ENCODE peak calls at places on chromosomes 12 and 14, in eight cellular contexts. W, K, P, T, A, S, H and L are unnamed samples. For H3K36me3, the result is how much of the 10 kb centered on the place peaks cover.

GRCh38 chr12:56188116-56188785 is 1.0 kb downstream of the SMARCC2 start:
- DNase-seq in W (no peak), K (no peak), P (no peak), T (no peak), A (no peak), S (no peak), H (no peak), L (no peak)

GRCh38 chr14:28707814-28708213 is 58.8 kb upstream of the FOXG1 start:
- DNase-seq in W (no peak), K (no peak), P (no peak), T (no peak), A (no peak), S (no peak), H (no peak), L (no peak)

GRCh38 chr14:101815994-101816393 is 54.5 kb downstream of the PPP2R5C start:
- DNase-seq in W (no peak), K (no peak), P (no peak), T (no peak), A (no peak), S (no peak), H (no peak), L (no peak)

GRCh38 chr12:659090-659683 is 4.1 kb downstream of the NINJ2 start:
- DNase-seq in W (no peak), K (no peak), P (no peak), T (no peak), A (no peak), S (no peak), H (no peak), L (no peak)

GRCh38 chr14:102187583-102188001 is 47.9 kb downstream of the WDR20 start:
- DNase-seq in W (no peak), K (no peak), P (no peak), T (no peak), A (peak), S (no peak), H (no peak), L (no peak)

GRCh38 chr12:58302487-58303011 is 361.2 kb downstream of the ATP23 start:
- DNase-seq in W (no peak), K (no peak), P (no peak), T (peak), A (peak), S (no peak), H (peak), L (no peak)

GRCh38 chr14:64465856-64466554 is 706 bp downstream of the AKAP5 start:
- DNase-seq in W (peak), K (peak), P (no peak), T (no peak), A (no peak), S (no peak), H (no peak), L (no peak)

GRCh38 chr14:64971890-64972785 is at the start of gene RAB15:
- DNase-seq in W (peak), K (no peak), P (peak), T (peak), A (no peak), S (peak), H (peak), L (peak)

GRCh38 chr12:58388261-58388660 is 446.9 kb downstream of the ATP23 start:
- DNase-seq in W (no peak), K (no peak), P (no peak), T (no peak), A (no peak), S (no peak), H (no peak), L (no peak)

GRCh38 chr14:20438664-20439063 is 2.7 kb upstream of the KLHL33 start:
- DNase-seq in W (no peak), K (no peak), P (no peak), T (no peak), A (no peak), S (no peak), H (no peak), L (no peak)

GRCh38 chr14:23573384-23573783 is 5.2 kb downstream of the JPH4 start:
- DNase-seq in W (no peak), K (no peak), P (peak), T (no peak), A (no peak), S (peak), H (no peak), L (no peak)

GRCh38 chr12:50686406-50686805 is 77.5 kb upstream of the ATF1 start:
- DNase-seq in W (no peak), K (no peak), P (no peak), T (no peak), A (no peak), S (peak), H (no peak), L (no peak)

GRCh38 chr14:81162941-81163340 is 57.8 kb downstream of the GTF2A1 start:
- DNase-seq in W (no peak), K (no peak), P (no peak), T (no peak), A (no peak), S (no peak), H (no peak), L (no peak)

GRCh38 chr12:124087251-124088141 is 114.5 kb downstream of the ZNF664 start:
- DNase-seq in W (no peak), K (no peak), P (no peak), T (no peak), A (no peak), S (no peak), H (no peak), L (no peak)

GRCh38 chr14:39025810-39026627 is 77.0 kb downstream of the SEC23A start:
- DNase-seq in W (no peak), K (no peak), P (no peak), T (no peak), A (no peak), S (no peak), H (no peak), L (no peak)

GRCh38 chr12:26295001-26295400 is 99.6 kb downstream of the SSPN start:
- DNase-seq in W (no peak), K (no peak), P (no peak), T (no peak), A (no peak), S (no peak), H (no peak), L (no peak)

GRCh38 chr12:109191621-109192250 is 75.3 kb downstream of the ACACB start:
- DNase-seq in W (no peak), K (no peak), P (no peak), T (no peak), A (no peak), S (no peak), H (no peak), L (no peak)

GRCh38 chr14:83172363-83172762 is 1638.7 kb upstream of the SEL1L start:
- DNase-seq in W (no peak), K (no peak), P (no peak), T (no peak), A (no peak), S (no peak), H (no peak), L (no peak)

GRCh38 chr14:103121846-103122577 is 1.2 kb upstream of the TNFAIP2 start:
- DNase-seq in W (peak), K (peak), P (peak), T (peak), A (peak), S (peak), H (peak), L (peak)

GRCh38 chr12:991350-992278 is 591 bp downstream of the ERC1 start:
- DNase-seq in W (no peak), K (peak), P (peak), T (peak), A (no peak), S (no peak), H (no peak), L (no peak)

GRCh38 chr12:128644664-128645296 is 179.0 kb downstream of the SLC15A4 start:
- DNase-seq in W (no peak), K (peak), P (no peak), T (peak), A (peak), S (peak), H (peak), L (peak)

GRCh38 chr14:84095796-84096195 is 1434.1 kb upstream of the FLRT2 start:
- DNase-seq in W (no peak), K (no peak), P (no peak), T (no peak), A (no peak), S (no peak), H (no peak), L (no peak)

GRCh38 chr14:99026471-99026870 is 245.5 kb downstream of the BCL11B start:
- DNase-seq in W (no peak), K (no peak), P (no peak), T (no peak), A (no peak), S (no peak), H (no peak), L (no peak)

GRCh38 chr14:65277027-65277426 is 135.5 kb upstream of the FUT8 start:
- DNase-seq in W (no peak), K (no peak), P (no peak), T (no peak), A (no peak), S (no peak), H (no peak), L (no peak)

GRCh38 chr14:22303589-22304195 is 285.3 kb downstream of the DAD1 start:
- DNase-seq in W (no peak), K (no peak), P (no peak), T (no peak), A (no peak), S (no peak), H (no peak), L (no peak)

GRCh38 chr14:68864301-68864810 is 71.5 kb upstream of the ZFP36L1 start:
- DNase-seq in W (no peak), K (no peak), P (no peak), T (no peak), A (no peak), S (no peak), H (no peak), L (no peak)

GRCh38 chr12:70045036-70045435 is 198.2 kb upstream of the CNOT2 start:
- DNase-seq in W (peak), K (no peak), P (no peak), T (no peak), A (no peak), S (no peak), H (no peak), L (no peak)

GRCh38 chr14:99185436-99186068 is 86.4 kb downstream of the BCL11B start:
- DNase-seq in W (no peak), K (no peak), P (no peak), T (no peak), A (no peak), S (no peak), H (no peak), L (no peak)

GRCh38 chr12:93186131-93186530 is 191.6 kb upstream of the NUDT4 start:
- DNase-seq in W (no peak), K (no peak), P (no peak), T (no peak), A (no peak), S (no peak), H (no peak), L (no peak)

GRCh38 chr14:88002421-88002820 is 2.5 kb upstream of the GPR65 start:
- DNase-seq in W (no peak), K (no peak), P (no peak), T (no peak), A (no peak), S (no peak), H (no peak), L (no peak)

GRCh38 chr14:57930241-57930975 is 64.5 kb upstream of the SLC35F4 start:
- DNase-seq in W (no peak), K (no peak), P (no peak), T (no peak), A (no peak), S (no peak), H (no peak), L (no peak)

GRCh38 chr14:33219957-33220356 is 281.3 kb downstream of the NPAS3 start:
- DNase-seq in W (no peak), K (no peak), P (no peak), T (no peak), A (no peak), S (no peak), H (no peak), L (no peak)

GRCh38 chr12:57611116-57611809 is at the start of gene ARHGEF25:
- DNase-seq in W (peak), K (peak), P (no peak), T (peak), A (peak), S (peak), H (peak), L (no peak)

GRCh38 chr14:31000629-31001338 is 24.7 kb upstream of the AP4S1 start:
- DNase-seq in W (no peak), K (no peak), P (no peak), T (no peak), A (no peak), S (no peak), H (no peak), L (no peak)

GRCh38 chr12:51322452-51322851 is 1.5 kb downstream of the BIN2 start:
- DNase-seq in W (no peak), K (no peak), P (no peak), T (no peak), A (no peak), S (no peak), H (no peak), L (no peak)

GRCh38 chr14:73468808-73469386 is 10.6 kb upstream of the NUMB start:
- DNase-seq in W (no peak), K (no peak), P (no peak), T (no peak), A (no peak), S (no peak), H (no peak), L (no peak)
- TF ChIP-seq CTCF in W (no peak), K (no peak), P (no peak), T (no peak), A (no peak), S (no peak), H (no peak), L (no peak)

DNA sequence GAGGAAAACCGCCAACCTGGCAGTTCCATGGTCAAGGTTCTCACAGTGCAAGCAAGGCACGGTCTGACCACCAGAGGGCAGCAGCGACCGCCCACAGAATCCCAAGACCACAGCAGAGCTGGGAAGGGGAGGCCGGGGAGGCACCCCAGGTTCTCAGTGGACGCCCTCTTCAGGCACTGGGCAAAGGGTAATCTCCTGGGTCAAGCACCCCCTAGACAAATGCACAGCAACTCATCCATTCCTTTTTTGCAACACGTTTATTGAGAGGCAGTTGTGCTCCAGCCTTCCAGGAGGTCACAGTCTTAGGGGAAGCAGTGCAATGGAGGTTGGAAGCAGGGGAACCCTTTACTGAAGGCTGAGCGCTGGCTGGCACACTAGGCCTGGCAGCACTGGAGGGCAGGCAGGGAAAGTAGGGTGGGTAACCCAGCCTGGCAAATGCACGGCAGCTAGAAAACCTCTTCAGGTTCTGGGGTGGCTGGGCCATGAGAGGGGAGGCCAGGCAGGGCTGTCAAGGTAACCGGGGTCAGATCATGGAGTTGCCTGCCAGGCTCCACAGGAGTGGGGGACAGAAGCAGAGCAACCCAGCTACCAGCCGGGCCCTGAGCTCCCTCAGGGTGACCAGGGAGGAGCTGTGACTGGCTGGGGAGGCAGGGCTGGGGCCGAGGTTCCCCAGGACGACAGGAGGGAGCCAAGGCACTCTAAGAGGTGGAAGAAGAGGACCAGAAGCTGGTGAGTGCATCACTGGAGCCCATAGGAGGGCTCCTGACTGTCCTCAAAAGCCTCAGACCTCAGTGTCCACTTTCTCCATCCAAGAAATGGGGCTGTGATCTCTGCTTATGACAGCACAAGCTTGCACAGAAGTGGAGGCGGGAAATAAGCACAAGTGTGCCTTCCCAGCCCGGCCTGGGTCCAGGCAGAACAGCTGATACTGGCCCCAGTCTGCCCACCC is 1.8 kb upstream of the RHOF start:
- DNase-seq in W (peak), K (peak), P (peak), T (peak), A (peak), S (peak), H (peak), L (peak)
- TF ChIP-seq POLR2A in W (no peak), K (no peak), P (no peak), T (no peak), A (no peak), S (no peak), H (no peak), L (peak)

DNA sequence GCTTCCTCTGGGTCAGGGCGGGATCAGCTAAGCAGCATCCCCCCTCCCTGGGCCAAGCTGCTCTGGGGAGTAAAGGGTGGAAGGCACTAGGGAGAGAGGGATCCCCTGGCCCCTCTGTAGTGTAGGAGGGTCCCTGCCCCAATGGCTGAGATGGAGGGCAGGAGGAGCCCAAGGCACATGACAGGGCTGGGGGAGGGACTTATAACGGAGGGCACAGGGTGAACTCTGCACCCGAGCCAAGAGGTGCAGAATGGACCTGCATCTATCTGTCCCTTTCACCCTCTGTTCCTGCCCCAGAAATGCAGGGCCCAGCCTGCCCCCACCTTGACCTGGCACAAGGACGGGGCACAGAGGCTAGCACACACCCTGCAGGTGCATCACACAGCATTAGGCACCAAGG is 3.8 kb upstream of the ITGB7 start:
- DNase-seq in W (no peak), K (no peak), P (no peak), T (no peak), A (no peak), S (no peak), H (no peak), L (no peak)
- H3K36me3 ChIP-seq in W (under half), K (under half), P (under half), T (under half), A (under half), S (half or more), H (under half), L (under half)

GRCh38 chr12:47071241-47071852 is 8.1 kb upstream of the PCED1B start:
- DNase-seq in W (no peak), K (no peak), P (no peak), T (no peak), A (no peak), S (no peak), H (no peak), L (no peak)
- TF ChIP-seq CTCF in W (peak), K (peak), P (no peak), T (peak), A (peak), S (no peak), H (peak), L (peak)

GRCh38 chr12:10218021-10218420 is 5.3 kb downstream of the GABARAPL1 start:
- DNase-seq in W (no peak), K (no peak), P (no peak), T (no peak), A (no peak), S (no peak), H (no peak), L (no peak)
- TF ChIP-seq POLR2A in W (no peak), K (no peak), P (no peak), T (no peak), A (no peak), S (no peak), H (no peak), L (no peak)

GRCh38 chr12:104316936-104317335 is 13.4 kb downstream of the EID3 start:
- DNase-seq in W (no peak), K (no peak), P (no peak), T (no peak), A (no peak), S (no peak), H (no peak), L (no peak)
- H3K36me3 ChIP-seq in W (under half), K (under half), P (under half), T (under half), A (under half), S (half or more), H (under half), L (under half)